ENCODE peak calls at places on chromosome 21, in five cellular contexts. One of them, this sample, is unnamed.

GRCh38 chr21:27820342-27820741 is 853.5 kb upstream of the ADAMTS5 start:
- DNase-seq in GM20000: no peak
- DNase-seq in heart left ventricle: no peak
- DNase-seq in Calu3: no peak
- DNase-seq in astrocyte of the spinal cord: no peak
- DNase-seq in this sample: no peak

GRCh38 chr21:40563845-40564717 is 282.9 kb downstream of the DSCAM start:
- DNase-seq in GM20000: no peak
- DNase-seq in heart left ventricle: peak
- DNase-seq in Calu3: no peak
- DNase-seq in astrocyte of the spinal cord: no peak
- DNase-seq in this sample: no peak

GRCh38 chr21:38712076-38712475 is 93.7 kb upstream of the ETS2 start:
- DNase-seq in GM20000: no peak
- DNase-seq in heart left ventricle: no peak
- DNase-seq in Calu3: peak
- DNase-seq in astrocyte of the spinal cord: peak
- DNase-seq in this sample: no peak

GRCh38 chr21:26739189-26739588 is 106.0 kb downstream of the ADAMTS1 start:
- DNase-seq in GM20000: no peak
- DNase-seq in heart left ventricle: no peak
- DNase-seq in Calu3: no peak
- DNase-seq in astrocyte of the spinal cord: peak
- DNase-seq in this sample: no peak

GRCh38 chr21:44510508-44511218 is 29.3 kb downstream of the KRTAP10-1 start:
- DNase-seq in GM20000: peak
- DNase-seq in heart left ventricle: peak
- DNase-seq in Calu3: peak
- DNase-seq in astrocyte of the spinal cord: no peak
- DNase-seq in this sample: no peak

GRCh38 chr21:38787461-38788274 is 18.1 kb upstream of the ETS2 start:
- DNase-seq in GM20000: no peak
- DNase-seq in heart left ventricle: no peak
- DNase-seq in Calu3: peak
- DNase-seq in astrocyte of the spinal cord: peak
- DNase-seq in this sample: no peak

GRCh38 chr21:28936721-28937120 is 56.0 kb downstream of the LTN1 start:
- DNase-seq in GM20000: no peak
- DNase-seq in heart left ventricle: no peak
- DNase-seq in Calu3: no peak
- DNase-seq in astrocyte of the spinal cord: no peak
- DNase-seq in this sample: no peak

GRCh38 chr21:28375708-28376385 is 616.8 kb downstream of the LTN1 start:
- DNase-seq in GM20000: no peak
- DNase-seq in heart left ventricle: no peak
- DNase-seq in Calu3: peak
- DNase-seq in astrocyte of the spinal cord: peak
- DNase-seq in this sample: no peak

GRCh38 chr21:23452384-23453083 is 2154.7 kb downstream of the MRPL39 start:
- DNase-seq in GM20000: no peak
- DNase-seq in heart left ventricle: no peak
- DNase-seq in Calu3: no peak
- DNase-seq in astrocyte of the spinal cord: no peak
- DNase-seq in this sample: no peak

GRCh38 chr21:27756191-27756590 is 789.3 kb upstream of the ADAMTS5 start:
- DNase-seq in GM20000: no peak
- DNase-seq in heart left ventricle: no peak
- DNase-seq in Calu3: no peak
- DNase-seq in astrocyte of the spinal cord: no peak
- DNase-seq in this sample: no peak

GRCh38 chr21:22343721-22344120 is 1345.5 kb downstream of the NCAM2 start:
- DNase-seq in GM20000: no peak
- DNase-seq in heart left ventricle: no peak
- DNase-seq in Calu3: no peak
- DNase-seq in astrocyte of the spinal cord: no peak
- DNase-seq in this sample: no peak

GRCh38 chr21:27246741-27247140 is 279.9 kb upstream of the ADAMTS5 start:
- DNase-seq in GM20000: no peak
- DNase-seq in heart left ventricle: no peak
- DNase-seq in Calu3: no peak
- DNase-seq in astrocyte of the spinal cord: peak
- DNase-seq in this sample: no peak

GRCh38 chr21:27799861-27800260 is 833.0 kb upstream of the ADAMTS5 start:
- DNase-seq in GM20000: no peak
- DNase-seq in heart left ventricle: no peak
- DNase-seq in Calu3: no peak
- DNase-seq in astrocyte of the spinal cord: no peak
- DNase-seq in this sample: no peak

GRCh38 chr21:32918467-32919140 is 107.1 kb upstream of the OLIG2 start:
- DNase-seq in GM20000: no peak
- DNase-seq in heart left ventricle: no peak
- DNase-seq in Calu3: no peak
- DNase-seq in astrocyte of the spinal cord: no peak
- DNase-seq in this sample: no peak

GRCh38 chr21:44051462-44051941 is 39.4 kb downstream of the TRAPPC10 start:
- DNase-seq in GM20000: no peak
- DNase-seq in heart left ventricle: peak
- DNase-seq in Calu3: no peak
- DNase-seq in astrocyte of the spinal cord: peak
- DNase-seq in this sample: no peak

GRCh38 chr21:39029086-39029772 is 154.0 kb downstream of the PSMG1 start:
- DNase-seq in GM20000: no peak
- DNase-seq in heart left ventricle: no peak
- DNase-seq in Calu3: no peak
- DNase-seq in astrocyte of the spinal cord: peak
- DNase-seq in this sample: peak

GRCh38 chr21:28687571-28687970 is 305.1 kb downstream of the LTN1 start:
- DNase-seq in GM20000: no peak
- DNase-seq in heart left ventricle: no peak
- DNase-seq in Calu3: no peak
- DNase-seq in astrocyte of the spinal cord: no peak
- DNase-seq in this sample: no peak

GRCh38 chr21:39712976-39713375 is 32.0 kb upstream of the IGSF5 start:
- DNase-seq in GM20000: no peak
- DNase-seq in heart left ventricle: no peak
- DNase-seq in Calu3: peak
- DNase-seq in astrocyte of the spinal cord: no peak
- DNase-seq in this sample: no peak

GRCh38 chr21:33241846-33242245 is 12.1 kb downstream of the IFNAR2 start:
- DNase-seq in GM20000: no peak
- DNase-seq in heart left ventricle: no peak
- DNase-seq in Calu3: no peak
- DNase-seq in astrocyte of the spinal cord: no peak
- DNase-seq in this sample: no peak

GRCh38 chr21:32044205-32044874 is 171.5 kb downstream of the HUNK start:
- DNase-seq in GM20000: no peak
- DNase-seq in heart left ventricle: no peak
- DNase-seq in Calu3: no peak
- DNase-seq in astrocyte of the spinal cord: no peak
- DNase-seq in this sample: no peak

GRCh38 chr21:27975514-27975913 is 1008.6 kb upstream of the ADAMTS5 start:
- DNase-seq in GM20000: no peak
- DNase-seq in heart left ventricle: no peak
- DNase-seq in Calu3: no peak
- DNase-seq in astrocyte of the spinal cord: no peak
- DNase-seq in this sample: no peak

GRCh38 chr21:28419811-28420210 is 572.9 kb downstream of the LTN1 start:
- DNase-seq in GM20000: no peak
- DNase-seq in heart left ventricle: no peak
- DNase-seq in Calu3: no peak
- DNase-seq in astrocyte of the spinal cord: no peak
- DNase-seq in this sample: no peak

DNA sequence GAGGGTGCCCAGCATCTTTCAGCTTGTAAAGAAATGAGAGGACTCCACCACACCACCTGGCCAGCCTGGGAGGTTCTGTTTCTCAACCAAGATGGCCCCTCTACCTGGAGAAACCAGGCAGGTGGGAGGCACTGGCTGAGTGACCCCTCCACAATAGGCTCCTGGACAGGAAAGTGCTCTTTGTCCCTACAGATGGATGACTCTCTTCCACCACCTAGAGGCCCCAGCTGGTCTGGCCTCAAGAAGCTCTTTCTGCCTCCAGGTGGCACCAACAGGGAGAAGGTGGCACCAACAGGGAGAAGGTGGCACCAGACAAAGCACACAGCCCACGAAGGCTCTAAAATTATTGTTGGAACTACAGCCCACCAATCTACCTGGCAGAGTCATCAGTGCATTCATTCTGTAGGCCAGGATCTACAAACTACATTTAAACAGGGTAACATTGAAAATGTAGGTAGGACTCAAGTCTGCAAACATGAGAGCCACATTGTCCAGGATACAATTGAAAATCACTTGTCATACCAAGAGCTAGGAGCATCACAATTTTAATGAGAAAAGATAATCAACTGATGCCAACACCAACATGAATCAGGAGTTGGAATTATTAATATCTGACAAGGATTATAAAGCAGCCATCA is 14.4 kb downstream of the TMPRSS3 start:
- DNase-seq in GM20000: no peak
- DNase-seq in heart left ventricle: no peak
- DNase-seq in Calu3: peak
- DNase-seq in astrocyte of the spinal cord: peak
- DNase-seq in this sample: no peak
- TF ChIP-seq CTCF in GM20000: peak
- TF ChIP-seq CTCF in heart left ventricle: peak
- TF ChIP-seq CTCF in Calu3: peak
- TF ChIP-seq CTCF in astrocyte of the spinal cord: peak
- TF ChIP-seq CTCF in this sample: peak

GRCh38 chr21:37028579-37028978 is 22.1 kb downstream of the RIPPLY3 start:
- DNase-seq in GM20000: no peak
- DNase-seq in heart left ventricle: no peak
- DNase-seq in Calu3: no peak
- DNase-seq in astrocyte of the spinal cord: no peak
- DNase-seq in this sample: no peak
- TF ChIP-seq CTCF in GM20000: no peak
- TF ChIP-seq CTCF in heart left ventricle: no peak
- TF ChIP-seq CTCF in Calu3: no peak
- TF ChIP-seq CTCF in astrocyte of the spinal cord: no peak
- TF ChIP-seq CTCF in this sample: no peak

GRCh38 chr21:37220981-37221664 is 46.0 kb downstream of the VPS26C start:
- DNase-seq in GM20000: peak
- DNase-seq in heart left ventricle: peak
- DNase-seq in Calu3: peak
- DNase-seq in astrocyte of the spinal cord: peak
- DNase-seq in this sample: peak
- TF ChIP-seq CTCF in GM20000: peak
- TF ChIP-seq CTCF in heart left ventricle: peak
- TF ChIP-seq CTCF in Calu3: no peak
- TF ChIP-seq CTCF in astrocyte of the spinal cord: peak
- TF ChIP-seq CTCF in this sample: peak

GRCh38 chr21:25567472-25567871 is 39.8 kb downstream of the MRPL39 start:
- DNase-seq in GM20000: no peak
- DNase-seq in heart left ventricle: no peak
- DNase-seq in Calu3: no peak
- DNase-seq in astrocyte of the spinal cord: no peak
- DNase-seq in this sample: no peak
- TF ChIP-seq CTCF in GM20000: no peak
- TF ChIP-seq CTCF in heart left ventricle: no peak
- TF ChIP-seq CTCF in Calu3: no peak
- TF ChIP-seq CTCF in astrocyte of the spinal cord: no peak
- TF ChIP-seq CTCF in this sample: no peak

GRCh38 chr21:17455028-17455353 is 57.9 kb upstream of the CXADR start:
- DNase-seq in GM20000: no peak
- DNase-seq in heart left ventricle: no peak
- DNase-seq in Calu3: no peak
- DNase-seq in astrocyte of the spinal cord: no peak
- DNase-seq in this sample: no peak

GRCh38 chr21:17454315-17455027 is 58.4 kb upstream of the CXADR start:
- DNase-seq in GM20000: peak
- DNase-seq in heart left ventricle: no peak
- DNase-seq in Calu3: no peak
- DNase-seq in astrocyte of the spinal cord: peak
- DNase-seq in this sample: peak

GRCh38 chr21:17446737-17447136 is 66.1 kb upstream of the CXADR start:
- DNase-seq in GM20000: no peak
- DNase-seq in heart left ventricle: no peak
- DNase-seq in Calu3: peak
- DNase-seq in astrocyte of the spinal cord: no peak
- DNase-seq in this sample: no peak

GRCh38 chr21:17455451-17455850 is 57.4 kb upstream of the CXADR start:
- DNase-seq in GM20000: no peak
- DNase-seq in heart left ventricle: no peak
- DNase-seq in Calu3: no peak
- DNase-seq in astrocyte of the spinal cord: no peak
- DNase-seq in this sample: no peak

DNA sequence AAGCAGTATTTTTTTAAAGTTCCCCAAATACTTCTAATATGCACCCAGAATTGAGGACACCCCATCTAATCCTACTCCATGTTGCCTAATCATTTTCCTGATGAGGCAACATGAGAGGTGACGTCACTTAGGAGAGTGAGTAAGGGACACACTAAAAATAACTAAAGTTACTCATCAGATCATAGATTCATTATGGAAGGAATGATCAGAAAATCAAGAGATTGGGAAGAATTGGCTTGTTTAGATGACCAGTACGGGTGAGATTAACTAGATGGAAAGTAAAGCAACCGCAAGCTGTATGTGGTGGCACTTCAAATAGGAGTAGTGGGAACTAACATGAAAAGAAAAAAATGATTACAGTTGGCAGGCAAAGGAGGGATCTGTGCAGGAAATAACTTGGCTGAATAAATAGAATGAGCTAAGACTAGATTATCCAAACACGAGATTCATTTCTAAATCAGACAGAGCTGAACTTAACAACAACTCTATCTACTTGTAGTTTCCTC is 61.4 kb upstream of the CXADR start:
- DNase-seq in GM20000: no peak
- DNase-seq in heart left ventricle: no peak
- DNase-seq in Calu3: no peak
- DNase-seq in astrocyte of the spinal cord: peak
- DNase-seq in this sample: no peak
- TF ChIP-seq CTCF in GM20000: no peak
- TF ChIP-seq CTCF in heart left ventricle: no peak
- TF ChIP-seq CTCF in Calu3: no peak
- TF ChIP-seq CTCF in astrocyte of the spinal cord: no peak
- TF ChIP-seq CTCF in this sample: no peak

DNA sequence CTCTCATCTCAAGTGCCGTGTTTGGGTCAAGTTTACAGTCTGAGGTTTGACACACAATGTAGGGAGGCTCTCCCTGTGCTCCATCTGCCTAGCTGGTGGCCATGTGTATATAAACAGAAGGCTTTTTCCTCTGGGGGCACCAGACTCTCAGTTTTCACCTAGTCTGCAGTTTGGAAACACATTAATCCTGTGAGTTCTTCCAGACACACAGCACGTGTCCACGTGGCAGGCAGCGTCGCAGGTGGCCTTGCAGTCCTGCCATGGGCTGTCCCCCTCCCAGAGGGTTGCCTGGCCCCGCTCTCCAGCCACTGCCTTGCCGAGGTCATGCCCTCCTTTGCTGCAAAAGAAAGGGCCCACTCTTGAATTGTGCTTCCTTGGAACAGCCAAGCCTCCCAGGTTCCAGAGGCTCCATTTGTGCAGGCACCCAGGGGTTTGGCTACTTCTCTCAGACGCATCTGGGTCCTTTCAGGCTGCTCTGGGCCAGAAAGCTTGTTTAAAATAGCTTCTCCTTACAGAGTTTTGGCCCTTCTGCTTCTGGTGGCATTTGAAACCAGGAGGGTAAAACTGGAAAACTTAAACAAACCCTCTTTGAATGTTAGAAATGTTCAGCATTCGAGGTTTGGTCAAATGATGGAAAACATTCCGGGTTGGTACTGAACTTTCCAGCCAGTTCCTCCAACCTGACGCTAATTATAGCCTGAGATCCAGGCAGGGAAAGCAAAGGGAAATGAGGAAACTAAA is 4.4 kb upstream of the RUNX1 start:
- DNase-seq in GM20000: no peak
- DNase-seq in heart left ventricle: no peak
- DNase-seq in Calu3: no peak
- DNase-seq in astrocyte of the spinal cord: no peak
- DNase-seq in this sample: no peak
- TF ChIP-seq CTCF in GM20000: no peak
- TF ChIP-seq CTCF in heart left ventricle: no peak
- TF ChIP-seq CTCF in Calu3: no peak
- TF ChIP-seq CTCF in astrocyte of the spinal cord: no peak
- TF ChIP-seq CTCF in this sample: peak